ENCODE peak calls at places on chromosomes 3 and 15, in five cellular contexts. One of them, this sample, is unnamed. For H3K4me1, the result is how much of the 10 kb centered on the place peaks cover.

GRCh38 chr15:91468861-91469260 is 368.8 kb downstream of the SV2B start:
- DNase-seq in adipocyte: no peak
- DNase-seq in sigmoid colon: no peak
- DNase-seq in cardiac muscle cell: no peak
- DNase-seq in Caco-2: no peak
- DNase-seq in this sample: no peak

GRCh38 chr3:117706037-117706436 is 996.5 kb downstream of the TUSC7 start:
- DNase-seq in adipocyte: peak
- DNase-seq in sigmoid colon: no peak
- DNase-seq in cardiac muscle cell: no peak
- DNase-seq in Caco-2: no peak
- DNase-seq in this sample: peak

GRCh38 chr15:69170597-69170996 is 10.2 kb downstream of the GLCE start:
- DNase-seq in adipocyte: no peak
- DNase-seq in sigmoid colon: no peak
- DNase-seq in cardiac muscle cell: no peak
- DNase-seq in Caco-2: no peak
- DNase-seq in this sample: peak

GRCh38 chr3:33277193-33277882 is at the start of gene FBXL2:
- DNase-seq in adipocyte: peak
- DNase-seq in sigmoid colon: peak
- DNase-seq in cardiac muscle cell: peak
- DNase-seq in Caco-2: peak
- DNase-seq in this sample: peak

GRCh38 chr15:93428807-93429351 is 339.9 kb upstream of the RGMA start:
- DNase-seq in adipocyte: no peak
- DNase-seq in sigmoid colon: no peak
- DNase-seq in cardiac muscle cell: no peak
- DNase-seq in Caco-2: no peak
- DNase-seq in this sample: no peak

GRCh38 chr3:178341636-178342035 is 194.6 kb upstream of the KCNMB2 start:
- DNase-seq in adipocyte: no peak
- DNase-seq in sigmoid colon: no peak
- DNase-seq in cardiac muscle cell: no peak
- DNase-seq in Caco-2: no peak
- DNase-seq in this sample: no peak

GRCh38 chr3:134312072-134312872 is 61.6 kb upstream of the RYK start:
- DNase-seq in adipocyte: no peak
- DNase-seq in sigmoid colon: no peak
- DNase-seq in cardiac muscle cell: no peak
- DNase-seq in Caco-2: no peak
- DNase-seq in this sample: no peak

GRCh38 chr3:142418926-142419592 is 28.8 kb downstream of the XRN1 start:
- DNase-seq in adipocyte: no peak
- DNase-seq in sigmoid colon: no peak
- DNase-seq in cardiac muscle cell: no peak
- DNase-seq in Caco-2: no peak
- DNase-seq in this sample: no peak

GRCh38 chr3:13621381-13622221 is 72.7 kb downstream of the FBLN2 start:
- DNase-seq in adipocyte: no peak
- DNase-seq in sigmoid colon: no peak
- DNase-seq in cardiac muscle cell: no peak
- DNase-seq in Caco-2: no peak
- DNase-seq in this sample: no peak

GRCh38 chr3:187669675-187670504 is at the start of gene SST:
- DNase-seq in adipocyte: peak
- DNase-seq in sigmoid colon: no peak
- DNase-seq in cardiac muscle cell: peak
- DNase-seq in Caco-2: peak
- DNase-seq in this sample: peak

GRCh38 chr3:37200141-37200540 is 25.8 kb upstream of the LRRFIP2 start:
- DNase-seq in adipocyte: no peak
- DNase-seq in sigmoid colon: no peak
- DNase-seq in cardiac muscle cell: no peak
- DNase-seq in Caco-2: peak
- DNase-seq in this sample: no peak

GRCh38 chr15:85312925-85313324 is 67.5 kb upstream of the AKAP13 start:
- DNase-seq in adipocyte: peak
- DNase-seq in sigmoid colon: no peak
- DNase-seq in cardiac muscle cell: no peak
- DNase-seq in Caco-2: no peak
- DNase-seq in this sample: no peak

GRCh38 chr15:52095597-52096262 is 16.8 kb downstream of the BCL2L10 start:
- DNase-seq in adipocyte: peak
- DNase-seq in sigmoid colon: no peak
- DNase-seq in cardiac muscle cell: no peak
- DNase-seq in Caco-2: no peak
- DNase-seq in this sample: no peak

GRCh38 chr3:152443212-152444023 is 174.7 kb downstream of the MBNL1 start:
- DNase-seq in adipocyte: no peak
- DNase-seq in sigmoid colon: no peak
- DNase-seq in cardiac muscle cell: no peak
- DNase-seq in Caco-2: no peak
- DNase-seq in this sample: no peak

GRCh38 chr3:37111199-37111598 is 63.2 kb downstream of the LRRFIP2 start:
- DNase-seq in adipocyte: no peak
- DNase-seq in sigmoid colon: no peak
- DNase-seq in cardiac muscle cell: no peak
- DNase-seq in Caco-2: no peak
- DNase-seq in this sample: no peak

DNA sequence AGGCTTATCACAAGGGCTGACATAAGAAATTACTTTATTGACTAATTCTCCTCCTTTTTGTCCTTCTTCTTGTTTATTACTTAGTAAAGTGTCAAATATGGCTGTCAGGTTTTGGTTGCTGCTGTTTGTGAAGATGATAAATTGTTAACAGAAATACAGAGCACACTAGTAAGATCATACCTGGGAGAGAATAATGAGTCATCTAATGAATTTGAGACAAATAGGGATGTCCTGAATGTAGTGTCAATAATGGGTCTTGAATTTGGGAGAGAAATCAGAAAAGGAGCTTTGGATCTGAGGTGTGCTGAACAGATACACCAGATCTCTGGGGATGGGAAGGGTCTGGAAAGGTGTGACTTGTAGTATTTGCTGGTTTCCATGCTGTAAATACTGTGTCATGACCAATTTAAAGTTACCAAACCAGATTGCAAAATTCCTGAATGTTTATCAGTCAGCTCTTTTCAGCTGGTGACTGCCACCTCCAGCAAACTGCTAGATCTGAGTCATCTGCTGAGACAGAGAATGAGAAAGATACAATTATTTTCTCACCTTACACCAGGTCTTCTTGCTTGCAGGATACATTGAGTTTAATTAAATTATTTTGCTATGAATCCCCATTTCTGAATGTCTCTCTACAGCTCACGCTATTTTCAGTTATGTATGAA is 76.7 kb upstream of the SATB1 start:
- DNase-seq in adipocyte: no peak
- DNase-seq in sigmoid colon: no peak
- DNase-seq in cardiac muscle cell: no peak
- DNase-seq in Caco-2: no peak
- DNase-seq in this sample: no peak
- H3K4me1 ChIP-seq in adipocyte: under half
- H3K4me1 ChIP-seq in sigmoid colon: under half
- H3K4me1 ChIP-seq in cardiac muscle cell: under half
- H3K4me1 ChIP-seq in Caco-2: under half
- H3K4me1 ChIP-seq in this sample: under half

GRCh38 chr15:99239545-99240198 is 9.7 kb downstream of the TTC23 start:
- DNase-seq in adipocyte: no peak
- DNase-seq in sigmoid colon: no peak
- DNase-seq in cardiac muscle cell: no peak
- DNase-seq in Caco-2: no peak
- DNase-seq in this sample: no peak
- H3K4me3 ChIP-seq in adipocyte: no peak
- H3K4me3 ChIP-seq in sigmoid colon: no peak
- H3K4me3 ChIP-seq in cardiac muscle cell: no peak
- H3K4me3 ChIP-seq in Caco-2: no peak
- H3K4me3 ChIP-seq in this sample: no peak

DNA sequence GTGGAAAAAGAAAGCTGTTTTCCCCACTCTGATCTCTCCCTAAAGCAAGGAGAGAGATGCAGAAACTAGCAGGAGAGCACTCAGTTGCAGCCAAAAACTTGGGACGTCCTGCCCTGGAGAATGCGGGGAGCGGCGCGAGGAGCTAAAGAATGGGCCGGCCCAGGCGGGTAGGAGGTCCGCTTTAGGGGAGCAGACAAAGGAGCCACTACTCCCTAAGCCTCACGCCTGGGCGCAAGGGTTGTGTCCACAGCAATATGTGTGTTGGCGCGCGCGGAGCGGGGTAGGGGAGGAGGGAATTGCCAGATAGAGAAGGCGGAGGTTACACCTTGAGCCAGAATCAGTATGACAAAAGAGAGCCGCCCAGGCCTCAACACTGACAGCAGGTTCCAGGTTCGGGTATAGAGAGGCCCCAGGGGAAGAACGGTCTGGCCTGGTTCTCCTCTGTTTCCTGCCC is 2.9 kb downstream of the WNT5A start:
- DNase-seq in adipocyte: peak
- DNase-seq in sigmoid colon: no peak
- DNase-seq in cardiac muscle cell: peak
- DNase-seq in Caco-2: no peak
- DNase-seq in this sample: no peak
- H3K4me1 ChIP-seq in adipocyte: under half
- H3K4me1 ChIP-seq in sigmoid colon: under half
- H3K4me1 ChIP-seq in cardiac muscle cell: under half
- H3K4me1 ChIP-seq in Caco-2: under half
- H3K4me1 ChIP-seq in this sample: under half

GRCh38 chr3:155809181-155809580 is 3.1 kb upstream of the C3orf33 start:
- DNase-seq in adipocyte: no peak
- DNase-seq in sigmoid colon: no peak
- DNase-seq in cardiac muscle cell: no peak
- DNase-seq in Caco-2: no peak
- DNase-seq in this sample: no peak

GRCh38 chr3:155815030-155815429 is 9.0 kb upstream of the C3orf33 start:
- DNase-seq in adipocyte: no peak
- DNase-seq in sigmoid colon: no peak
- DNase-seq in cardiac muscle cell: no peak
- DNase-seq in Caco-2: no peak
- DNase-seq in this sample: no peak
- H3K4me3 ChIP-seq in adipocyte: no peak
- H3K4me3 ChIP-seq in sigmoid colon: no peak
- H3K4me3 ChIP-seq in cardiac muscle cell: no peak
- H3K4me3 ChIP-seq in Caco-2: no peak
- H3K4me3 ChIP-seq in this sample: no peak

GRCh38 chr3:58013973-58014649 is 5.9 kb downstream of the FLNB start:
- DNase-seq in adipocyte: peak
- DNase-seq in sigmoid colon: peak
- DNase-seq in cardiac muscle cell: no peak
- DNase-seq in Caco-2: no peak
- DNase-seq in this sample: no peak

GRCh38 chr3:58012302-58012701 is 4.1 kb downstream of the FLNB start:
- DNase-seq in adipocyte: no peak
- DNase-seq in sigmoid colon: no peak
- DNase-seq in cardiac muscle cell: no peak
- DNase-seq in Caco-2: no peak
- DNase-seq in this sample: no peak

GRCh38 chr3:58016710-58017109 is 8.5 kb downstream of the FLNB start:
- DNase-seq in adipocyte: no peak
- DNase-seq in sigmoid colon: no peak
- DNase-seq in cardiac muscle cell: no peak
- DNase-seq in Caco-2: no peak
- DNase-seq in this sample: no peak

GRCh38 chr3:58013099-58013498 is 4.9 kb downstream of the FLNB start:
- DNase-seq in adipocyte: no peak
- DNase-seq in sigmoid colon: no peak
- DNase-seq in cardiac muscle cell: no peak
- DNase-seq in Caco-2: no peak
- DNase-seq in this sample: no peak

DNA sequence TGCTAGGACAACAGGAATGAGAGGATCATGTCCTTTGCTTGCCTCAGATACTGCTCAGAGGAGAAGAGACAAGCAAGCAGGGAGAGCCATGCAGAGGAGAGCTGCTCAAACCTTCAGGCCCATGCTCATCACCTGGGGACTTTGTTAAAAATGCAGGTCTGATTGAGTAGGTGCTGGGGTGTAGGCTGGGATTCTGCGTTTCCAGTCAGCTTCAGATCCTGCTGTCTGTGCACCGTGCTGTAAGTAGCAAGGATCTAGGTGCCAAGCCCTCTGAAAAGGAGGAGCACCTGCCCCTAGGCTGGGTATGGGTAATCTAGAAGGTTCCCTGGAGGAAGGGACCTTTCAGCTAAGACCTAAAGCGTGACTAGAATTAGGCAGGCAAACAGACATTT is 7.3 kb downstream of the FLNB start:
- DNase-seq in adipocyte: no peak
- DNase-seq in sigmoid colon: no peak
- DNase-seq in cardiac muscle cell: no peak
- DNase-seq in Caco-2: no peak
- DNase-seq in this sample: no peak
- H3K4me1 ChIP-seq in adipocyte: under half
- H3K4me1 ChIP-seq in sigmoid colon: under half
- H3K4me1 ChIP-seq in cardiac muscle cell: under half
- H3K4me1 ChIP-seq in Caco-2: half or more
- H3K4me1 ChIP-seq in this sample: under half

GRCh38 chr3:184563941-184564684 is 2.5 kb downstream of the EPHB3 start:
- DNase-seq in adipocyte: no peak
- DNase-seq in sigmoid colon: no peak
- DNase-seq in cardiac muscle cell: no peak
- DNase-seq in Caco-2: no peak
- DNase-seq in this sample: peak

GRCh38 chr3:184564685-184565385 is 3.2 kb downstream of the EPHB3 start:
- DNase-seq in adipocyte: no peak
- DNase-seq in sigmoid colon: no peak
- DNase-seq in cardiac muscle cell: no peak
- DNase-seq in Caco-2: no peak
- DNase-seq in this sample: no peak

GRCh38 chr3:184562875-184563568 is 1.4 kb downstream of the EPHB3 start:
- DNase-seq in adipocyte: no peak
- DNase-seq in sigmoid colon: no peak
- DNase-seq in cardiac muscle cell: peak
- DNase-seq in Caco-2: no peak
- DNase-seq in this sample: peak

GRCh38 chr3:184562146-184562861 is 719 bp downstream of the EPHB3 start:
- DNase-seq in adipocyte: peak
- DNase-seq in sigmoid colon: no peak
- DNase-seq in cardiac muscle cell: no peak
- DNase-seq in Caco-2: no peak
- DNase-seq in this sample: no peak

GRCh38 chr3:184563569-184563925 is 2.0 kb downstream of the EPHB3 start:
- DNase-seq in adipocyte: no peak
- DNase-seq in sigmoid colon: no peak
- DNase-seq in cardiac muscle cell: no peak
- DNase-seq in Caco-2: no peak
- DNase-seq in this sample: no peak
- H3K4me3 ChIP-seq in adipocyte: peak
- H3K4me3 ChIP-seq in sigmoid colon: peak
- H3K4me3 ChIP-seq in cardiac muscle cell: peak
- H3K4me3 ChIP-seq in Caco-2: no peak
- H3K4me3 ChIP-seq in this sample: peak